ENCODE peak calls at places on chromosome 1, in ten cellular contexts. One of them, this sample, is unnamed.

GRCh38 chr1:54806931-54807611 is 5.9 kb upstream of the TTC22 start:
- DNase-seq in HCEC 1CT: peak
- DNase-seq in RWPE1: no peak
- DNase-seq in head of caudate nucleus: no peak
- DNase-seq in AG04450: no peak
- DNase-seq in T-helper 9 cell: no peak
- DNase-seq in NCI-H1694: no peak
- DNase-seq in brain microvascular endothelial cell: no peak
- DNase-seq in NCI-H345: no peak
- DNase-seq in BJ: no peak
- DNase-seq in this sample: no peak

GRCh38 chr1:31978853-31979400 is 34.7 kb upstream of the KHDRBS1 start:
- DNase-seq in BJ: no peak
- DNase-seq in NCI-H345: no peak
- DNase-seq in brain microvascular endothelial cell: no peak
- DNase-seq in head of caudate nucleus: no peak
- DNase-seq in NCI-H1694: no peak
- DNase-seq in HCEC 1CT: no peak
- DNase-seq in AG04450: no peak
- DNase-seq in T-helper 9 cell: no peak
- DNase-seq in RWPE1: no peak
- DNase-seq in this sample: no peak

GRCh38 chr1:42830631-42831030 is 13.4 kb upstream of the SVBP start:
- DNase-seq in BJ: no peak
- DNase-seq in T-helper 9 cell: no peak
- DNase-seq in NCI-H345: no peak
- DNase-seq in head of caudate nucleus: no peak
- DNase-seq in NCI-H1694: no peak
- DNase-seq in AG04450: no peak
- DNase-seq in brain microvascular endothelial cell: no peak
- DNase-seq in HCEC 1CT: no peak
- DNase-seq in RWPE1: no peak
- DNase-seq in this sample: no peak

GRCh38 chr1:224542783-224543440 is 73.2 kb upstream of the CNIH3 start:
- DNase-seq in head of caudate nucleus: no peak
- DNase-seq in BJ: peak
- DNase-seq in AG04450: peak
- DNase-seq in NCI-H345: no peak
- DNase-seq in HCEC 1CT: peak
- DNase-seq in NCI-H1694: no peak
- DNase-seq in brain microvascular endothelial cell: peak
- DNase-seq in T-helper 9 cell: no peak
- DNase-seq in RWPE1: peak
- DNase-seq in this sample: peak

GRCh38 chr1:109762039-109762585 is 1.6 kb downstream of the EPS8L3 start:
- DNase-seq in head of caudate nucleus: no peak
- DNase-seq in T-helper 9 cell: no peak
- DNase-seq in RWPE1: no peak
- DNase-seq in BJ: no peak
- DNase-seq in brain microvascular endothelial cell: no peak
- DNase-seq in NCI-H1694: no peak
- DNase-seq in NCI-H345: no peak
- DNase-seq in HCEC 1CT: no peak
- DNase-seq in AG04450: no peak
- DNase-seq in this sample: no peak

GRCh38 chr1:200183637-200184036 is 156.1 kb downstream of the NR5A2 start:
- DNase-seq in HCEC 1CT: no peak
- DNase-seq in NCI-H345: no peak
- DNase-seq in brain microvascular endothelial cell: no peak
- DNase-seq in RWPE1: no peak
- DNase-seq in BJ: no peak
- DNase-seq in AG04450: no peak
- DNase-seq in NCI-H1694: no peak
- DNase-seq in head of caudate nucleus: no peak
- DNase-seq in T-helper 9 cell: no peak
- DNase-seq in this sample: no peak

GRCh38 chr1:204904228-204904810 is 33.7 kb downstream of the NFASC start:
- DNase-seq in RWPE1: no peak
- DNase-seq in head of caudate nucleus: no peak
- DNase-seq in brain microvascular endothelial cell: no peak
- DNase-seq in T-helper 9 cell: no peak
- DNase-seq in AG04450: no peak
- DNase-seq in NCI-H345: no peak
- DNase-seq in NCI-H1694: no peak
- DNase-seq in HCEC 1CT: no peak
- DNase-seq in BJ: no peak
- DNase-seq in this sample: no peak

GRCh38 chr1:16905112-16905855 is 9.5 kb downstream of the RNU1-2 start:
- DNase-seq in head of caudate nucleus: no peak
- DNase-seq in NCI-H1694: peak
- DNase-seq in NCI-H345: no peak
- DNase-seq in AG04450: peak
- DNase-seq in BJ: peak
- DNase-seq in brain microvascular endothelial cell: peak
- DNase-seq in HCEC 1CT: peak
- DNase-seq in T-helper 9 cell: no peak
- DNase-seq in RWPE1: peak
- DNase-seq in this sample: peak

GRCh38 chr1:13832536-13832935 is 132.5 kb downstream of the PRDM2 start:
- DNase-seq in NCI-H1694: no peak
- DNase-seq in T-helper 9 cell: no peak
- DNase-seq in brain microvascular endothelial cell: no peak
- DNase-seq in HCEC 1CT: no peak
- DNase-seq in head of caudate nucleus: no peak
- DNase-seq in NCI-H345: peak
- DNase-seq in BJ: no peak
- DNase-seq in RWPE1: no peak
- DNase-seq in AG04450: no peak
- DNase-seq in this sample: no peak

GRCh38 chr1:74237787-74238186 is 2.6 kb downstream of the TNNI3K start:
- DNase-seq in HCEC 1CT: no peak
- DNase-seq in AG04450: no peak
- DNase-seq in brain microvascular endothelial cell: no peak
- DNase-seq in NCI-H1694: no peak
- DNase-seq in BJ: no peak
- DNase-seq in NCI-H345: no peak
- DNase-seq in RWPE1: no peak
- DNase-seq in T-helper 9 cell: no peak
- DNase-seq in head of caudate nucleus: no peak
- DNase-seq in this sample: no peak